ENCODE peak calls at places on chromosome 14, in eight cellular contexts. X, T, W, K, E, M, O and A are unnamed samples.
A peak's percentile ranks its signal among the peaks of the same experiment; 100 is the strongest.

GRCh38 chr14:36301159-36301558 is 19.3 kb downstream of the MBIP start:
- DNase-seq in O (no peak), K (no peak), W (peak; percentile 54), M (no peak), E (no peak), T (no peak), X (no peak), A (no peak)

GRCh38 chr14:104688755-104689619 is at the start of gene INF2:
- DNase-seq in M (no peak), T (no peak), X (peak; percentile 73), W (peak; percentile 47), O (no peak), K (peak; percentile 35), E (no peak), A (peak; percentile 55)

GRCh38 chr14:50828738-50829471 is 2.1 kb downstream of the NIN start:
- DNase-seq in O (no peak), W (no peak), E (no peak), K (no peak), M (no peak), T (peak; percentile 47), X (no peak), A (no peak)

GRCh38 chr14:26984318-26985177 is 386.7 kb upstream of the NOVA1 start:
- DNase-seq in X (peak; percentile 52), E (no peak), W (peak; percentile 85), K (no peak), M (no peak), O (peak; percentile 8), T (no peak), A (peak; percentile 40)

GRCh38 chr14:102498678-102499265 is 10.8 kb downstream of the ANKRD9 start:
- DNase-seq in W (no peak), E (no peak), M (no peak), X (no peak), T (no peak), O (no peak), K (no peak), A (no peak)

GRCh38 chr14:77717608-77718305 is 9.9 kb downstream of the SLIRP start:
- DNase-seq in M (no peak), X (no peak), O (no peak), W (no peak), E (no peak), K (no peak), T (no peak), A (no peak)

GRCh38 chr14:102590667-102591099 is 1.8 kb upstream of the RCOR1 start:
- DNase-seq in T (no peak), W (peak; percentile 64), M (no peak), E (no peak), O (no peak), K (no peak), X (peak; percentile 59), A (peak; percentile 66)

GRCh38 chr14:76336876-76337275 is 39.1 kb upstream of the ESRRB start:
- DNase-seq in M (no peak), O (no peak), X (no peak), K (no peak), E (no peak), W (no peak), T (no peak), A (no peak)

GRCh38 chr14:77372304-77372841 is 4.5 kb downstream of the TMED8 start:
- DNase-seq in K (no peak), X (no peak), E (no peak), W (peak; percentile 64), T (no peak), O (peak; percentile 18), M (no peak), A (no peak)

GRCh38 chr14:66017960-66018359 is 468.2 kb upstream of the CCDC196 start:
- DNase-seq in O (no peak), E (no peak), M (no peak), T (no peak), K (no peak), W (no peak), X (no peak), A (no peak)